ENCODE peak calls at places on chromosomes 13 and 19, in nine cellular contexts. U, N, A, J, K, H, P, B and R are unnamed samples.

GRCh38 chr13:20128459-20128927 is 32.4 kb downstream of the GJA3 start:
- DNase-seq in U (no peak), H (peak), A (no peak), N (peak), J (peak), K (no peak), B (peak), P (no peak), R (no peak)

GRCh38 chr19:55096061-55096701 is 20.5 kb downstream of the EPS8L1 start:
- DNase-seq in H (no peak), K (peak), B (no peak), A (no peak), J (no peak), U (no peak), P (no peak), N (no peak), R (peak)

GRCh38 chr19:40305403-40305802 is 20.3 kb upstream of the AKT2 start:
- DNase-seq in K (peak), J (peak), A (peak), P (peak), N (peak), H (peak), B (peak), U (peak), R (peak)

GRCh38 chr19:5900976-5901375 is 2.6 kb downstream of the NDUFA11 start:
- DNase-seq in U (peak), A (no peak), N (no peak), B (no peak), K (no peak), P (no peak), J (no peak), H (no peak), R (no peak)

GRCh38 chr13:67369895-67370660 is 139.9 kb upstream of the PCDH9 start:
- DNase-seq in P (no peak), K (no peak), H (peak), U (peak), J (no peak), A (no peak), B (peak), N (no peak), R (no peak)

GRCh38 chr19:51440846-51441409 is 17.3 kb downstream of the SIGLEC8 start:
- DNase-seq in B (no peak), H (peak), A (no peak), P (no peak), J (no peak), U (peak), N (no peak), K (no peak), R (no peak)

GRCh38 chr13:50678464-50679162 is 164.9 kb downstream of the DLEU7 start:
- DNase-seq in P (no peak), N (no peak), H (peak), B (no peak), K (no peak), U (peak), J (no peak), A (peak), R (no peak)

GRCh38 chr13:50670272-50670671 is 173.2 kb downstream of the DLEU7 start:
- DNase-seq in H (no peak), U (no peak), N (no peak), B (no peak), J (no peak), P (no peak), A (no peak), K (no peak), R (no peak)

GRCh38 chr13:43006893-43007631 is 15.0 kb upstream of the EPSTI1 start:
- DNase-seq in B (no peak), H (peak), N (no peak), P (no peak), A (no peak), K (no peak), U (peak), J (peak), R (no peak)

GRCh38 chr13:71864094-71864980 is 2.7 kb downstream of the DACH1 start:
- DNase-seq in K (peak), H (no peak), N (peak), B (peak), P (no peak), J (peak), U (no peak), A (no peak), R (no peak)

GRCh38 chr19:9945319-9945966 is 9.1 kb upstream of the OLFM2 start:
- DNase-seq in H (peak), N (peak), A (no peak), P (no peak), J (peak), K (peak), B (peak), U (peak), R (no peak)

GRCh38 chr19:11261902-11262839 is at the start of gene DOCK6:
- DNase-seq in B (peak), H (peak), N (peak), P (no peak), K (peak), U (peak), J (peak), A (no peak), R (peak)

GRCh38 chr19:37931941-37932655 is 25.1 kb downstream of the SIPA1L3 start:
- DNase-seq in H (peak), U (peak), K (peak), N (no peak), B (peak), A (peak), J (peak), P (peak), R (peak)

GRCh38 chr13:106104281-106104901 is 431.1 kb downstream of the EFNB2 start:
- DNase-seq in H (peak), N (no peak), A (peak), P (no peak), B (peak), J (peak), K (no peak), U (peak), R (no peak)

GRCh38 chr19:10270616-10271394 is at the start of gene ICAM1:
- DNase-seq in J (peak), A (no peak), B (peak), N (peak), K (peak), U (peak), P (peak), H (peak), R (peak)

GRCh38 chr13:79709526-79709925 is 228.6 kb downstream of the NDFIP2 start:
- DNase-seq in U (peak), B (no peak), J (no peak), N (no peak), A (no peak), K (no peak), P (no peak), H (no peak), R (no peak)

GRCh38 chr13:99558570-99559180 is 57.4 kb downstream of the TM9SF2 start:
- DNase-seq in H (no peak), B (no peak), N (no peak), P (no peak), U (peak), J (no peak), K (no peak), A (no peak), R (no peak)

GRCh38 chr13:23567792-23568480 is 2.3 kb upstream of the TNFRSF19 start:
- DNase-seq in H (peak), U (no peak), A (no peak), K (no peak), J (peak), P (no peak), N (no peak), B (no peak), R (no peak)

GRCh38 chr19:55544776-55545439 is 435 bp downstream of the SBK3 start:
- DNase-seq in U (no peak), H (peak), J (no peak), A (no peak), P (no peak), N (no peak), K (no peak), B (no peak), R (no peak)

DNA sequence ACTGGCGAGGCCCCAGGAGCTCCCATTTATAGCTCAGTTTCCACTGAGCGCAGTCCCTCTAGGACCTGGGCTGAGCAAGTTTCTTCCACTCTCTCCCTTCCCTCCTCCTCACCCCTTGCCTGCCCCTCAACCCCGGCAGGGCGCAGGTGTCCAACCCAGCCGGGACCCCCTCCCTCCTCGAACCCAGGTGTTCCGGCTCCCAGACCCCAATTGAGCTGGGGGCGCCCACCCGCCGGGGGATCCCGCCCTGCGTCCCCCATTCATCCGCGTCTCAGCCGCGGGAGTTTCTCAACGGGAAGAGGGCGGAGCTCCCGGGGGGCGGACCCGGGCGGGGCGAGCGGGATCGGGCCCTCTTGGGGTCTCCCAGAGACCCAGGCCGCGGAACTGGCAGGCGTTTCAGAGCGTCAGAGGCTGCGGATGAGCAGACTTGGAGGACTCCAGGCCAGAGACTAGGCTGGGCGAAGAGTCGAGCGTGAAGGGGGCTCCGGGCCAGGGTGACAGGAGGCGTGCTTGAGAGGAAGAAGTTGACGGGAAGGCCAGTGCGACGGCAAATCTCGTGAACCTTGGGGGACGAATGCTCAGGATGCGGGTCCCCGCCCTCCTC is at the start of gene KIRREL2:
- DNase-seq in H (no peak), N (peak), B (peak), U (no peak), K (peak), A (no peak), J (peak), P (no peak), R (peak)
- TF ChIP-seq EZH2phosphoT487 in H (no peak), N (no peak), B (no peak), U (no peak), K (no peak), A (no peak), J (no peak), P (no peak), R (no peak)

GRCh38 chr13:112679381-112679780 is 10.5 kb upstream of the ATP11A start:
- DNase-seq in A (no peak), P (no peak), U (no peak), K (no peak), N (no peak), B (no peak), J (no peak), H (no peak), R (no peak)
- TF ChIP-seq EZH2phosphoT487 in A (no peak), P (no peak), U (no peak), K (no peak), N (no peak), B (no peak), J (no peak), H (no peak), R (no peak)

GRCh38 chr19:46764817-46765291 is 18.6 kb upstream of the STRN4 start:
- DNase-seq in N (no peak), U (no peak), J (no peak), P (no peak), K (no peak), A (no peak), H (no peak), B (no peak), R (no peak)

GRCh38 chr19:46761418-46761831 is 15.2 kb upstream of the STRN4 start:
- DNase-seq in K (no peak), J (no peak), A (no peak), N (no peak), B (no peak), H (no peak), U (peak), P (no peak), R (no peak)

GRCh38 chr19:46762245-46762890 is 16.1 kb upstream of the STRN4 start:
- DNase-seq in K (no peak), U (no peak), H (no peak), P (no peak), J (no peak), N (no peak), A (no peak), B (no peak), R (no peak)

GRCh38 chr19:46772170-46773017 is 16.0 kb downstream of the SLC1A5 start:
- DNase-seq in J (no peak), P (no peak), B (no peak), U (peak), N (no peak), A (no peak), H (no peak), K (no peak), R (no peak)

GRCh38 chr19:46766569-46767317 is 20.5 kb upstream of the STRN4 start:
- DNase-seq in U (peak), P (peak), J (peak), B (no peak), A (no peak), N (peak), H (peak), K (peak), R (peak)
- TF ChIP-seq EZH2phosphoT487 in U (no peak), P (no peak), J (no peak), B (no peak), A (no peak), N (no peak), H (no peak), K (no peak), R (no peak)

DNA sequence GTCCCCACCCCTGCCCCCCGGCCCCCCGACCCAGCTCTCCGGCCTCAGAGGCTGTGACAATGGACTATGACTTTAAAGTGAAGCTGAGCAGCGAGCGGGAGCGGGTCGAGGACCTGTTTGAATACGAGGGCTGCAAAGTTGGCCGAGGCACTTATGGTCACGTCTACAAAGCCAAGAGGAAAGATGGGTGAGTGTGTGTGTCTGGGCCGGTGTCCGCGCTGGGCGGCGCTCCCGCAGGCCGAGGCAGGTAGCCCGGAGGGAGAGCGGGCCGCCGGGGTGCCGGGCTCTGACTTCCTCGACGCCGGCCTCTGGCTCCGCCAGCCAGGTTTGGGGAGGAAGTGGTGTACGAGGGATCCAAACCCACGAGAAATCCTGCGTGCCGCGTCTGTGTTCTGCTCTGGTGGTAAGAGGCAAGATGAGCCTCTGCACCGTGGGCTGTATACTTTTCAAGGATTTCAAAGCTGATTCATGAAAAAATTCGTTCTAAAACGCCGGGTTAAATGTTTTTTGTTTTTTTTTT is 714 bp downstream of the CDK8 start:
- DNase-seq in U (peak), B (peak), A (no peak), H (peak), J (peak), P (peak), N (peak), K (peak), R (peak)
- TF ChIP-seq EZH2phosphoT487 in U (no peak), B (no peak), A (no peak), H (no peak), J (no peak), P (no peak), N (no peak), K (no peak), R (no peak)

GRCh38 chr13:76836311-76836710 is 49.9 kb downstream of the KCTD12 start:
- DNase-seq in P (no peak), B (no peak), A (no peak), U (peak), J (no peak), K (no peak), H (peak), N (no peak), R (no peak)
- TF ChIP-seq EZH2phosphoT487 in P (no peak), B (no peak), A (no peak), U (no peak), J (no peak), K (no peak), H (no peak), N (no peak), R (no peak)

DNA sequence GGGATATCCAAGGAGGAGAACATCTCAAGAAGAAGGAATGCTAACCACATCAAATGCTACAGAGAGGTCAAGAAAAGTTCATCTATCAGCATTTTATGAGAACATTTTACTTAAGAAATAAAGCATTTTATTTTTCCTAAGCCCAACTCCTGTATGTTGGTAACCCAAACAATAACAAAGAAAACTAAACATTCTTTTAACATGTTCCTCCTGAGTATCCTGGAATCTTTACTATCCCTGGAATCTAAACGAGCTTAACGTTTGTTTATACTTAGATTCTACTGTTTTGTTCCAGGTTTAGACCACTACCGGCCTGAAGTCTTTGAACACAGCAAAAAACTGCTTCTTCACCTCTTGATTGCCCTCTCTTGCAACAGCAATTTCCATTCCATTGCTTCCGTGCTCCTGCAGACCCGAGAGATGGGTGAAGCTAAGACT is 89.7 kb downstream of the ZAR1L start:
- DNase-seq in P (no peak), H (no peak), A (no peak), B (no peak), U (peak), N (no peak), K (peak), J (no peak), R (no peak)
- TF ChIP-seq EZH2phosphoT487 in P (no peak), H (no peak), A (no peak), B (no peak), U (no peak), N (no peak), K (no peak), J (no peak), R (no peak)

GRCh38 chr19:45206328-45206727 is 27.7 kb downstream of the BLOC1S3 start:
- DNase-seq in K (no peak), U (no peak), H (no peak), B (no peak), N (no peak), A (no peak), P (no peak), J (no peak), R (no peak)

GRCh38 chr19:45195764-45196163 is 17.2 kb downstream of the BLOC1S3 start:
- DNase-seq in P (no peak), K (no peak), U (peak), A (no peak), N (no peak), B (no peak), J (no peak), H (peak), R (no peak)

GRCh38 chr19:45202637-45203036 is 24.1 kb downstream of the BLOC1S3 start:
- DNase-seq in B (no peak), A (no peak), H (no peak), N (no peak), P (no peak), J (no peak), U (no peak), K (no peak), R (no peak)

GRCh38 chr19:45205810-45206209 is 27.2 kb downstream of the BLOC1S3 start:
- DNase-seq in H (no peak), A (no peak), B (no peak), P (no peak), N (no peak), U (no peak), K (no peak), J (no peak), R (no peak)

DNA sequence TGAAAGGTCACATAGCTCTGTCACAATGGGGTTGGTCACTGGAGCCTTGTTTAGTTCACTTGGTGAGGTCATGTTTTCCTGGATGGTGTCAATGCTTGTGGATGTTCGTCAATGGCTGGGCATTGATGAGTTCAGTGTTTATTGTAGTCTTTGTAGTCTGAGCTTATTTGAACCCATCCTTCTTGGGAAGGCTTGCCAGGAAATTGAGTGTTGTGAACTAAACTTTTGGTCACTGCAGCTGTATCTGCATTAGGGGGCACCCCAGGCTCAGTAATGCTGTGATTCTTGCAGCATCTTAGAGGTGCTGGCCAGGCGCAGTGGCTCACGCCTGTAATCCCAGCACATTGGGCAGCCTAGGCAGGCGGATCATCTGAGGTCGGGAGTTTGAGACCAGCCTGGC is 22.0 kb downstream of the BLOC1S3 start:
- DNase-seq in B (no peak), N (no peak), H (no peak), K (peak), A (no peak), U (peak), P (no peak), J (peak), R (no peak)
- TF ChIP-seq EZH2phosphoT487 in B (no peak), N (no peak), H (no peak), K (no peak), A (no peak), U (no peak), P (no peak), J (no peak), R (no peak)